ENCODE peak calls at places on chromosomes 2 and 18, in four cellular contexts. E is cardiac fibroblast, I is body of pancreas, K is hepatocyte. L is an unnamed sample.

GRCh38 chr18:47772374-47773248 is 157.8 kb downstream of the SMAD2 start:
- DNase-seq in I (peak; percentile 64), E (peak; percentile 80), K (peak; percentile 68), L (peak; percentile 48)

GRCh38 chr2:157258520-157259326 is 1.2 kb downstream of the GALNT5 start:
- DNase-seq in K (peak; percentile 32), E (no peak), I (no peak), L (no peak)

GRCh38 chr2:25905126-25905525 is 26.8 kb upstream of the ASXL2 start:
- DNase-seq in K (no peak), E (no peak), I (no peak), L (peak; percentile 50)

GRCh38 chr2:74514368-74515270 is at the start of gene TLX2:
- DNase-seq in K (no peak), E (no peak), I (no peak), L (peak; percentile 36)

GRCh38 chr2:201807452-201807980 is 1.2 kb downstream of the CDK15 start:
- DNase-seq in K (peak; percentile 38), E (peak; percentile 81), I (peak; percentile 20), L (peak; percentile 89)

GRCh38 chr2:8152392-8153257 is 529.2 kb upstream of the ID2 start:
- DNase-seq in E (no peak), I (no peak), K (no peak), L (no peak)

GRCh38 chr2:174794851-174795374 is 30.6 kb upstream of the CHRNA1 start:
- DNase-seq in I (no peak), K (no peak), E (peak; percentile 32), L (peak; percentile 66)

GRCh38 chr2:134155134-134155533 is 98.7 kb upstream of the MGAT5 start:
- DNase-seq in I (no peak), E (no peak), K (no peak), L (no peak)

GRCh38 chr2:45700407-45701013 is 49.0 kb downstream of the PRKCE start:
- DNase-seq in K (no peak), I (no peak), E (no peak), L (no peak)

GRCh38 chr2:235710933-235711332 is 217.1 kb downstream of the AGAP1 start:
- DNase-seq in I (no peak), K (no peak), E (no peak), L (no peak)

GRCh38 chr2:206531996-206532543 is 88.7 kb downstream of the ADAM23 start:
- DNase-seq in I (no peak), E (peak; percentile 8), K (peak; percentile 9), L (peak; percentile 29)

GRCh38 chr2:74893332-74893731 is 59.4 kb downstream of the HK2 start:
- DNase-seq in E (peak; percentile 88), K (no peak), I (no peak), L (peak; percentile 80)

GRCh38 chr2:191680639-191681038 is 2.7 kb downstream of the NABP1 start:
- DNase-seq in I (no peak), E (no peak), K (no peak), L (no peak)
- H3K4me3 ChIP-seq in I (no peak overlapping the region), E (peak overlapping the region; percentile 75), K (no peak overlapping the region), L (peak overlapping the region; percentile 91)

DNA sequence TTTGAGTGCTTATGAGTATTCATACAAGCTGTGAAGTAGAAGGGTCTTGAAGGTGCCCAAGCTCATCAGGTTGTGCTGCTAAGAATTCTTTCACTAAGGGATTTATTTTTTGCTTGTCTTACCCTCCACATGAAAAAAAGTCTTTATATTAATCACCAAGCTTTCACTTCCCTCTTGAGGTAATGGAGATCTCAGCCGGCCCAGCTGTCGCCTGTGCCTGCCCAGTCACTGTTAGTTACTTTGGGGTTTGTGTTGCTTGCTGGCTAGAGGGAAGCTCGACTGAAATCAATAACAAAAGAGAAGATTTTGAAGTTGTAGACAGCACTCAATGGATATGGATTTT is 21.9 kb downstream of the MC2R start:
- DNase-seq in E (no peak), K (no peak), I (no peak), L (no peak)
- TF ChIP-seq CTCF in E (no peak), K (no peak), I (no peak), L (no peak)

GRCh38 chr2:3146175-3146574 is 231.4 kb downstream of the EIPR1 start:
- DNase-seq in E (no peak), K (no peak), I (no peak), L (no peak)
- H3K4me3 ChIP-seq in E (no peak overlapping the region), K (no peak overlapping the region), I (no peak overlapping the region), L (no peak overlapping the region)

GRCh38 chr2:30707304-30707903 is 99.8 kb downstream of the CAPN13 start:
- DNase-seq in E (no peak), I (no peak), K (no peak), L (no peak)
- TF ChIP-seq CTCF in E (no peak), I (no peak), K (no peak), L (no peak)

L was measured in foreskin fibroblast.